ENCODE peak calls at places on chromosomes 5 and 9, in seven cellular contexts. J, C, G, H, M, Z and R are unnamed samples.

GRCh38 chr9:134318481-134318891 is 7.8 kb upstream of the RXRA start:
- DNase-seq in J (no peak), C (no peak), G (no peak), H (peak; percentile 41), M (peak; percentile 59), Z (no peak), R (no peak)

GRCh38 chr9:70947086-70947485 is 174.3 kb downstream of the TRPM3 start:
- DNase-seq in J (no peak), C (peak; percentile 24), G (no peak), H (no peak), M (no peak), Z (peak; percentile 42), R (no peak)

GRCh38 chr9:113486327-113486726 is 22.8 kb downstream of the RGS3 start:
- DNase-seq in J (no peak), C (no peak), G (no peak), H (no peak), M (peak; percentile 53), Z (no peak), R (no peak)

GRCh38 chr9:124010303-124010664 is 1.3 kb upstream of the LHX2 start:
- DNase-seq in J (no peak), C (no peak), G (no peak), H (no peak), M (peak; percentile 13), Z (no peak), R (no peak)

GRCh38 chr5:139426222-139426885 is 13.0 kb downstream of the DNAJC18 start:
- DNase-seq in J (no peak), C (peak; percentile 36), G (no peak), H (no peak), M (no peak), Z (no peak), R (no peak)

GRCh38 chr5:113572716-113573115 is 59.2 kb downstream of the YTHDC2 start:
- DNase-seq in J (no peak), C (no peak), G (no peak), H (no peak), M (no peak), Z (peak; percentile 7), R (no peak)

GRCh38 chr9:137272241-137273094 is 5.1 kb upstream of the TOR4A start:
- DNase-seq in J (no peak), C (no peak), G (no peak), H (peak; percentile 51), M (peak; percentile 40), Z (no peak), R (no peak)

GRCh38 chr5:97182571-97183099 is 412 bp downstream of the RIOK2 start:
- DNase-seq in J (peak; percentile 18), C (peak; percentile 48), G (peak; percentile 25), H (no peak), M (no peak), Z (peak; percentile 45), R (no peak)

DNA sequence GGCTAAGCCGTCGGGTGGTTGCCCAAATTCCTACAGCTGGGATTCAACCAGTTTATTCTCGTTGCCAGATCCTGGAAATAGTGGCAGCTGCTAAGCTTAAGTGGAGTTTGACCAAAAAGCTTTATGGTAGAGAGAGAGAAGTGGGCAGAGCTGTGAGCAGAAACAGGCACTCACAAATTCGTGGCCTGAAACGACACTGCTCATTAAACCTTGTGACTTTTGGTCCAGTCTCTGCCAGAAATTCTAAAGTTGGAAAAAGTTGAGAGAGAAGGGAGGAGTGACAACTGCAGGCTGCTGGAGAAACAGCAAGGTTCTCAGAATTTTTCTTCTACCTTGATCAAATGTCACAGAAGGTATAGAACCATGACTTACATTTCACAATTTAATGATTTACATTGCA is 131.5 kb downstream of the MTX3 start:
- DNase-seq in J (no peak), C (no peak), G (no peak), H (no peak), M (no peak), Z (no peak), R (no peak)
- TF ChIP-seq CTCF in J (no peak), C (no peak), G (no peak), H (no peak), M (no peak), Z (no peak), R (no peak)

DNA sequence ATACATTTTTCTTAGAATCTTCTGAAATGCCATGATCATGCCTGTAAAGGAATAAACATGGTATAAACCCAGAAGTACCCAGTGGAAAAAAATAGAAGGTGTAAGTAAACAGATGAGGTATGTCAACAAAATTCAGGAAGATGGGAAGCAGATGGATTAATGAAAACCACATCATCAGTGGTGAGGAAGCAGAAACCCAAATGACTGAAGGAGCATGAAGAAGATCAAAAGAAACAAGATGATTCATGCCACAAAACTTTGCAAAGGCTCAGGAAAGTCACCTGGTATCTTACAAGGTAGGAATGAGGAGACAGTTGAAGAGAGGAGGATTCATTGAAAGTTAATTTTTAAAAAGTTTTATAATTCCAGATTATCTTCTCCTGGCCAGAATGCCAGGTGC is 132.8 kb upstream of the PAPPA start:
- DNase-seq in J (no peak), C (peak; percentile 22), G (no peak), H (no peak), M (no peak), Z (peak; percentile 46), R (no peak)
- H3K4me3 ChIP-seq in J (no peak overlapping the region), C (no peak overlapping the region), G (no peak overlapping the region), H (no peak overlapping the region), M (no peak overlapping the region), Z (no peak overlapping the region), R (no peak overlapping the region)

GRCh38 chr9:18863821-18864220 is 169.2 kb downstream of the SAXO1 start:
- DNase-seq in J (no peak), C (no peak), G (no peak), H (no peak), M (no peak), Z (no peak), R (no peak)

GRCh38 chr9:18865542-18865941 is 167.5 kb downstream of the SAXO1 start:
- DNase-seq in J (no peak), C (no peak), G (no peak), H (no peak), M (no peak), Z (peak; percentile 20), R (no peak)

GRCh38 chr9:18864516-18864915 is 168.5 kb downstream of the SAXO1 start:
- DNase-seq in J (no peak), C (no peak), G (no peak), H (no peak), M (no peak), Z (no peak), R (no peak)

GRCh38 chr9:18857769-18858168 is 175.2 kb downstream of the SAXO1 start:
- DNase-seq in J (no peak), C (peak; percentile 6), G (no peak), H (no peak), M (no peak), Z (peak; percentile 90), R (peak; percentile 83)

DNA sequence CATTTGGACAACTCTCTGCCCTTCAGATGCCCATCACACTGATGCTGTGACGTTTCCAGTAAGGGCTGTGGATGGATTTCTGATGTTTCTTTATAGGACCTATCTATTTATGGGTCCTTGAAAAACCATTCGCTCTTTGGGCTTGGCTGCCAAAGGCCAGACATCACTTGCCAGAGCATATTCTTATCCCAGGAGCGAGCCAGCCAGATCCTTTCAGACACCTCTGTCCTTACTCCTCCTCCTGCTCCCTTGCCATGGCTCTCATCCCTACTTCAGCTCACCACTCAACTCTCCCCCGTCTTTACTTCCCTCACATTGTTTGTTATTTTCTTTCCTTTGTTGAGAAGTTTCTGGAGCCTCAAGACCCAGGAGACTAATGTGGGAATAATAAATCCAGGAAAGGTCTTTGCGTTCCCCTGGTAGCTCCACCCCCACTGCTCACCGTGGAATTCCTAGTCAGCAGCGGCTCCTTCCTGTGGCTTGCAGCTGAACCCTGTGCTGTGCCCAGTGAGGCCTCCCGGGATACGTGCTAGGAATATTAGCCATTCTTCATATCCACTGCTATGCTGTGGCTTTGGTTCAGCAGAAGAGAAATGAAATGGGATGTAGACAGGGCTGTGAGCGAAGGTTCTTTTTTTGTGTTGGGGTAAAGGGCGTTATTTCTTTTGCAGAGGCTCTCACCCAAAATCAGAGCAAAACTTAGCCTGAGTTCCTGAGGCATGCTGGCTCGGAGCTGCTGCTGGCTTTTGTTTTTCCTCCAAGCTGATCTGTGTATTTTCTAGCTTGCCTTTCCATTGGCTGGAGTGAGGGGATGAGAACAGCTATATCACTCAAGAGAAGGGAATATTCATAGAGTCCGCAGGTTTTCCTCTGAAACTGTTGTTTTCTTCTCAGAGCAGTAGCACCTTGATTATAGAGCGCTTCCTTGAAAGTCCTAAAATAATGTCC is 171.1 kb downstream of the SAXO1 start:
- DNase-seq in J (no peak), C (no peak), G (no peak), H (peak; percentile 70), M (peak; percentile 84), Z (peak; percentile 60), R (peak; percentile 9)
- TF ChIP-seq CTCF in J (no peak), C (no peak), G (no peak), H (no peak), M (no peak), Z (no peak), R (no peak)

GRCh38 chr5:72387985-72388384 is 67.8 kb downstream of the PTCD2 start:
- DNase-seq in J (no peak), C (peak; percentile 86), G (no peak), H (no peak), M (no peak), Z (peak; percentile 84), R (no peak)
- H3K4me3 ChIP-seq in J (no peak overlapping the region), C (no peak overlapping the region), G (no peak overlapping the region), H (no peak overlapping the region), M (no peak overlapping the region), Z (no peak overlapping the region), R (no peak overlapping the region)

DNA sequence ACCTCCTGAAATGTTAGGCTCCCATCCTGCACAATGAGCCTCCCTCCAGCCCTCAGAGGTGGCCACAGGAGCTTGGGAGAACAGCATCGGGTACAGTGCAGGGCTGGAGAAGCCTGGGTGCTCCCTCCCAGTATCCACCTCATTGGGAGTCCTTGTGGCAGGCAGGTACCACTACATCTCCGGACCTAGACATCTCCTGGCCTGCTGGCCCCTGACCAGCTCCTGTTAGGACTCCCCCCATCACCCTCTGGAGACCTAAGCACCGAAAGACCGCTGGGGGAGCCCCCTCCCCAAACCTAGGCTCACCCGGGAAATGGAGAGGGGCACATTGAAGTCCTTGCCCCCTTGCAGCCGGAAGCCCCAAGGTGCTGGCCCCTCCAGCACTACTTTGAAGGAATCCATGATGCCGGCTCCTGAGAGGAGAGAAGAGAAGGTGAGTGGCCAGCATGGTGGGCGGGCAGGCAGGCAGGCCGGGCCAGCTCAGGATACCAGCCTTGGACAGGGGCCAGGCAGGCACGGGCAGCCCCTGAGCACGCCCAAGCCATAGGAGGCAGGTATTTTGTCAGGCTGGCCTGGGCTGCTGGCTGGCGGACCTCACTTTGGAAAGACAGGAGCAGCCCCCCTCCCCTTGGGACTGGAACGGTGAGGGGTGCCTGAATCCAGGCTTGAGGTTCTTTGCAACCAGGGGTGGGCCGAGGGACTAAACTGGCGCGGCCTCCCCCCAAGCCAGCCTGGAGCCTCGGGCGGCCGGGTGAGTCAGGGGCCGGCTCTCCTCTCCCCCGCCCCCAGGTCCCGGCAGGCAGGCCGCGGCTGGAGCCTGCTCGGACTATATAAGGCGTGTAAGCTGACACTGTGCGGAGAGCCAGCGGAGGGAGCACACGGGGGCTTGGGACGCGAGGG is 1.0 kb downstream of the PDLIM7 start:
- DNase-seq in J (peak; percentile 41), C (peak; percentile 69), G (peak; percentile 54), H (peak; percentile 94), M (peak; percentile 96), Z (peak; percentile 92), R (peak; percentile 67)
- TF ChIP-seq CTCF in J (no peak), C (peak; percentile 62), G (peak; percentile 39), H (peak; percentile 30), M (peak; percentile 23), Z (peak; percentile 23), R (peak; percentile 56)